ENCODE peak calls at places on chromosomes 3 and 15, in seven cellular contexts. X is central memory CD4-positive, alpha-beta T cell; O is brain microvascular endothelial cell; L is AG10803; R is foreskin fibroblast; N is neuronal stem cell; D is GM19239. W is an unnamed sample.

GRCh38 chr3:99579246-99579645 is 59.1 kb upstream of the COL8A1 start:
- DNase-seq in X (no peak), O (peak; percentile 84), L (peak; percentile 79), R (peak; percentile 67), N (no peak), D (no peak), W (no peak)

GRCh38 chr3:158845748-158846350 is 44.0 kb downstream of the MFSD1 start:
- DNase-seq in X (peak; percentile 34), O (no peak), L (peak; percentile 18), R (peak; percentile 9), N (peak; percentile 14), D (peak; percentile 27), W (peak; percentile 67)

GRCh38 chr15:75943713-75944215 is 40.1 kb downstream of the FBXO22 start:
- DNase-seq in X (no peak), O (no peak), L (no peak), R (no peak), N (no peak), D (no peak), W (no peak)

GRCh38 chr15:27235689-27236088 is 264.7 kb downstream of the GABRG3 start:
- DNase-seq in X (no peak), O (no peak), L (peak; percentile 29), R (peak; percentile 7), N (no peak), D (no peak), W (no peak)

GRCh38 chr3:50337175-50337861 is 3.3 kb downstream of the RASSF1 start:
- DNase-seq in X (peak; percentile 95), O (peak; percentile 100), L (peak; percentile 99), R (peak; percentile 100), N (peak; percentile 98), D (peak; percentile 94), W (peak; percentile 98)

GRCh38 chr3:1207904-1208303 is 115.1 kb downstream of the CNTN6 start:
- DNase-seq in X (no peak), O (no peak), L (no peak), R (no peak), N (no peak), D (no peak), W (no peak)

GRCh38 chr3:9826815-9827574 is 16.8 kb downstream of the RPUSD3 start:
- DNase-seq in X (no peak), O (no peak), L (no peak), R (no peak), N (no peak), D (no peak), W (peak; percentile 62)

GRCh38 chr15:77577350-77577749 is 55.4 kb downstream of the LINGO1 start:
- DNase-seq in X (no peak), O (no peak), L (no peak), R (no peak), N (no peak), D (no peak), W (no peak)

GRCh38 chr3:43995078-43995928 is 246.4 kb upstream of the TOPAZ1 start:
- DNase-seq in X (peak; percentile 3), O (no peak), L (peak; percentile 43), R (no peak), N (peak; percentile 37), D (no peak), W (peak; percentile 57)

GRCh38 chr3:11273945-11274344 is 1.7 kb downstream of the ATG7 start:
- DNase-seq in X (no peak), O (no peak), L (no peak), R (no peak), N (no peak), D (no peak), W (no peak)

GRCh38 chr3:7346364-7346763 is 485.4 kb downstream of the GRM7 start:
- DNase-seq in X (no peak), O (no peak), L (no peak), R (no peak), N (no peak), D (no peak), W (no peak)

GRCh38 chr3:17555525-17555924 is 186.9 kb downstream of the TBC1D5 start:
- DNase-seq in X (no peak), O (no peak), L (no peak), R (no peak), N (no peak), D (no peak), W (no peak)

GRCh38 chr3:71825551-71826283 is 40.8 kb upstream of the PROK2 start:
- DNase-seq in X (no peak), O (no peak), L (no peak), R (no peak), N (no peak), D (no peak), W (no peak)

GRCh38 chr15:60901647-60902046 is 327.5 kb downstream of the RORA start:
- DNase-seq in X (no peak), O (no peak), L (peak; percentile 3), R (no peak), N (no peak), D (peak; percentile 13), W (no peak)

GRCh38 chr3:98567646-98568280 is 25.6 kb downstream of the CPOX start:
- DNase-seq in X (peak; percentile 29), O (no peak), L (no peak), R (no peak), N (no peak), D (no peak), W (no peak)

GRCh38 chr3:124299831-124300230 is 307.9 kb upstream of the ROPN1 start:
- DNase-seq in X (no peak), O (no peak), L (no peak), R (no peak), N (no peak), D (no peak), W (no peak)

GRCh38 chr15:81016253-81017068 is 15.7 kb downstream of the TLNRD1 start:
- DNase-seq in X (no peak), O (no peak), L (no peak), R (peak; percentile 19), N (no peak), D (no peak), W (no peak)

GRCh38 chr3:73490453-73491311 is 134.1 kb downstream of the PDZRN3 start:
- DNase-seq in X (no peak), O (peak; percentile 53), L (no peak), R (no peak), N (no peak), D (no peak), W (peak; percentile 41)

GRCh38 chr3:129593595-129594339 is 12.7 kb downstream of the PLXND1 start:
- DNase-seq in X (peak; percentile 65), O (no peak), L (peak; percentile 47), R (no peak), N (no peak), D (no peak), W (peak; percentile 50)

GRCh38 chr3:71129611-71130515 is 453.7 kb downstream of the FOXP1 start:
- DNase-seq in X (peak; percentile 53), O (peak; percentile 72), L (peak; percentile 54), R (peak; percentile 54), N (no peak), D (no peak), W (no peak)